ENCODE peak calls at places on chromosomes 12 and 14, in five cellular contexts. B is coronary artery; J is upper lobe of right lung; T is foreskin fibroblast; I is CD4-positive, alpha-beta T cell. E is an unnamed sample.

GRCh38 chr12:83313827-83314226 is 627.1 kb downstream of the TMTC2 start:
- DNase-seq in B (no peak), J (no peak), T (no peak), I (no peak), E (no peak)

GRCh38 chr12:19893514-19893913 is 454.2 kb downstream of the AEBP2 start:
- DNase-seq in B (no peak), J (no peak), T (peak), I (no peak), E (no peak)

GRCh38 chr12:49296034-49296835 is 1.3 kb downstream of the PRPH start:
- DNase-seq in B (no peak), J (peak), T (peak), I (peak), E (peak)

GRCh38 chr14:80948291-80948690 is 6.8 kb upstream of the CEP128 start:
- DNase-seq in B (no peak), J (no peak), T (no peak), I (no peak), E (no peak)

GRCh38 chr12:19709889-19710288 is 270.6 kb downstream of the AEBP2 start:
- DNase-seq in B (no peak), J (no peak), T (no peak), I (no peak), E (no peak)

GRCh38 chr14:55103005-55103640 is 25.9 kb upstream of the LGALS3 start:
- DNase-seq in B (peak), J (peak), T (peak), I (peak), E (peak)

GRCh38 chr14:75831971-75832370 is 149.8 kb downstream of the TGFB3 start:
- DNase-seq in B (no peak), J (no peak), T (peak), I (no peak), E (no peak)

GRCh38 chr12:46981627-46982026 is 97.8 kb upstream of the PCED1B start:
- DNase-seq in B (no peak), J (no peak), T (no peak), I (no peak), E (no peak)

GRCh38 chr12:15044461-15044860 is 71.6 kb downstream of the PDE6H start:
- DNase-seq in B (no peak), J (no peak), T (peak), I (no peak), E (no peak)

GRCh38 chr12:79911889-79912656 is 22.8 kb downstream of the PPP1R12A start:
- DNase-seq in B (no peak), J (no peak), T (peak), I (no peak), E (no peak)

GRCh38 chr14:61653507-61653906 is 41.8 kb upstream of the HIF1A start:
- DNase-seq in B (no peak), J (no peak), T (peak), I (no peak), E (no peak)

GRCh38 chr12:114904254-114905003 is 220.5 kb upstream of the TBX3 start:
- DNase-seq in B (no peak), J (no peak), T (peak), I (no peak), E (no peak)

GRCh38 chr14:94460631-94461416 is 8.2 kb upstream of the SERPINA11 start:
- DNase-seq in B (peak), J (no peak), T (no peak), I (no peak), E (no peak)

GRCh38 chr14:95098984-95099599 is 58.2 kb downstream of the DICER1 start:
- DNase-seq in B (no peak), J (no peak), T (peak), I (peak), E (peak)

GRCh38 chr12:90999946-91000345 is 4.8 kb downstream of the EPYC start:
- DNase-seq in B (no peak), J (no peak), T (peak), I (no peak), E (no peak)

GRCh38 chr12:42156232-42156631 is 11.6 kb upstream of the GXYLT1 start:
- DNase-seq in B (no peak), J (no peak), T (no peak), I (no peak), E (no peak)

GRCh38 chr12:51980051-51980808 is 26.5 kb upstream of the TAMALIN start:
- DNase-seq in B (no peak), J (peak), T (peak), I (peak), E (peak)

GRCh38 chr12:64186789-64187188 is 35.3 kb downstream of the KICS2 start:
- DNase-seq in B (no peak), J (no peak), T (peak), I (no peak), E (no peak)

GRCh38 chr14:59215353-59215752 is 26.9 kb downstream of the DAAM1 start:
- DNase-seq in B (peak), J (peak), T (peak), I (no peak), E (no peak)

GRCh38 chr12:60830381-60830780 is 1234.6 kb downstream of the SLC16A7 start:
- DNase-seq in B (no peak), J (no peak), T (peak), I (no peak), E (no peak)

GRCh38 chr12:87995581-87996178 is 33.5 kb downstream of the C12orf50 start:
- DNase-seq in B (no peak), J (no peak), T (peak), I (no peak), E (peak)

GRCh38 chr14:68608235-68608962 is 184.5 kb downstream of the ZFP36L1 start:
- DNase-seq in B (peak), J (peak), T (no peak), I (no peak), E (no peak)

GRCh38 chr12:54759751-54760150 is 94.6 kb upstream of the MUCL1 start:
- DNase-seq in B (no peak), J (no peak), T (peak), I (no peak), E (no peak)

GRCh38 chr12:102824218-102824835 is 92.7 kb downstream of the PAH start:
- DNase-seq in B (no peak), J (peak), T (peak), I (no peak), E (peak)

GRCh38 chr14:65852689-65853088 is 440.2 kb downstream of the FUT8 start:
- DNase-seq in B (no peak), J (no peak), T (no peak), I (no peak), E (no peak)

GRCh38 chr12:105485321-105485910 is 154.9 kb downstream of the C12orf75 start:
- DNase-seq in B (no peak), J (no peak), T (peak), I (no peak), E (no peak)

GRCh38 chr12:91098942-91099341 is 12.4 kb downstream of the LUM start:
- DNase-seq in B (no peak), J (no peak), T (peak), I (no peak), E (no peak)

GRCh38 chr12:67452119-67452805 is 183.1 kb downstream of the CAND1 start:
- DNase-seq in B (no peak), J (no peak), T (no peak), I (no peak), E (no peak)

GRCh38 chr12:107364875-107365518 is 271.6 kb upstream of the CRY1 start:
- DNase-seq in B (no peak), J (no peak), T (no peak), I (no peak), E (no peak)

GRCh38 chr12:11892065-11892391 is 178.7 kb upstream of the BCL2L14 start:
- DNase-seq in B (no peak), J (no peak), T (no peak), I (no peak), E (no peak)
- TF ChIP-seq CTCF in B (no peak), J (peak), T (peak), I (no peak), E (peak)

GRCh38 chr12:77049767-77050353 is 15.5 kb downstream of the E2F7 start:
- DNase-seq in B (no peak), J (no peak), T (peak), I (no peak), E (no peak)
- TF ChIP-seq CTCF in B (peak), J (peak), T (peak), I (peak), E (peak)

GRCh38 chr12:121889267-121889624 is 656 bp downstream of the PSMD9 start:
- DNase-seq in B (no peak), J (no peak), T (peak), I (no peak), E (no peak)

GRCh38 chr12:121883315-121883660 is 5.3 kb upstream of the PSMD9 start:
- DNase-seq in B (no peak), J (no peak), T (peak), I (no peak), E (no peak)

GRCh38 chr12:121888478-121889266 is at the start of gene PSMD9:
- DNase-seq in B (peak), J (peak), T (peak), I (peak), E (peak)

GRCh38 chr12:121892673-121893561 is 4.3 kb downstream of the PSMD9 start:
- DNase-seq in B (no peak), J (no peak), T (peak), I (no peak), E (no peak)

GRCh38 chr12:121888083-121888477 is 510 bp upstream of the PSMD9 start:
- DNase-seq in B (no peak), J (no peak), T (no peak), I (no peak), E (no peak)
- TF ChIP-seq CTCF in B (no peak), J (no peak), T (no peak), I (no peak), E (no peak)

GRCh38 chr12:93762059-93762719 is 85.0 kb downstream of the CRADD start:
- DNase-seq in B (no peak), J (no peak), T (peak), I (no peak), E (no peak)

GRCh38 chr12:93766371-93766770 is 89.2 kb downstream of the CRADD start:
- DNase-seq in B (no peak), J (no peak), T (no peak), I (no peak), E (no peak)

GRCh38 chr12:93766802-93767523 is 89.8 kb downstream of the CRADD start:
- DNase-seq in B (no peak), J (no peak), T (peak), I (peak), E (no peak)

GRCh38 chr12:93762912-93763311 is 85.7 kb downstream of the CRADD start:
- DNase-seq in B (no peak), J (no peak), T (no peak), I (no peak), E (no peak)

GRCh38 chr12:93763746-93764147 is 86.6 kb downstream of the CRADD start:
- DNase-seq in B (no peak), J (no peak), T (no peak), I (no peak), E (no peak)
- TF ChIP-seq CTCF in B (no peak), J (no peak), T (no peak), I (no peak), E (no peak)